ENCODE peak calls at places on chromosome 10, in six cellular contexts. O is BJ; X is left ventricle myocardium inferior; P is right lobe of liver; M is CD4-positive, CD25-positive, alpha-beta regulatory T cell; I is SJSA1. E is an unnamed sample.

GRCh38 chr10:129868470-129869035 is 95.5 kb downstream of the EBF3 start:
- DNase-seq in O (no peak), X (no peak), P (no peak), M (no peak), I (no peak), E (no peak)

GRCh38 chr10:121425623-121426022 is 172.6 kb downstream of the FGFR2 start:
- DNase-seq in O (no peak), X (no peak), P (no peak), M (no peak), I (no peak), E (no peak)

GRCh38 chr10:11345224-11346054 is 266.0 kb downstream of the USP6NL start:
- DNase-seq in O (no peak), X (no peak), P (no peak), M (peak), I (no peak), E (peak)

GRCh38 chr10:119807960-119808697 is 64.5 kb downstream of the MCMBP start:
- DNase-seq in O (peak), X (no peak), P (no peak), M (peak), I (peak), E (peak)

GRCh38 chr10:118209215-118209614 is 132.9 kb downstream of the FAM204A start:
- DNase-seq in O (no peak), X (no peak), P (no peak), M (no peak), I (no peak), E (no peak)

GRCh38 chr10:104318810-104319684 is 19.2 kb downstream of the ITPRIP start:
- DNase-seq in O (no peak), X (no peak), P (no peak), M (no peak), I (no peak), E (peak)

GRCh38 chr10:6204341-6205191 is 1.8 kb downstream of the PFKFB3 start:
- DNase-seq in O (no peak), X (peak), P (peak), M (peak), I (peak), E (peak)

GRCh38 chr10:22599048-22599561 is 115.3 kb downstream of the PIP4K2A start:
- DNase-seq in O (peak), X (no peak), P (no peak), M (peak), I (no peak), E (peak)

GRCh38 chr10:20233423-20233822 is 417.2 kb downstream of the PLXDC2 start:
- DNase-seq in O (no peak), X (no peak), P (no peak), M (no peak), I (no peak), E (no peak)

GRCh38 chr10:10489086-10489485 is 528.6 kb upstream of the CELF2 start:
- DNase-seq in O (no peak), X (no peak), P (no peak), M (no peak), I (no peak), E (no peak)

GRCh38 chr10:98417481-98417959 is 2.5 kb upstream of the PYROXD2 start:
- DNase-seq in O (no peak), X (no peak), P (no peak), M (no peak), I (peak), E (no peak)

GRCh38 chr10:970311-971149 is 17.7 kb upstream of the GTPBP4 start:
- DNase-seq in O (no peak), X (no peak), P (peak), M (no peak), I (peak), E (peak)

GRCh38 chr10:102967123-102967522 is 49.0 kb downstream of the CNNM2 start:
- DNase-seq in O (no peak), X (no peak), P (no peak), M (no peak), I (no peak), E (no peak)

GRCh38 chr10:129658673-129659072 is 191.6 kb downstream of the MGMT start:
- DNase-seq in O (no peak), X (no peak), P (no peak), M (no peak), I (no peak), E (no peak)

GRCh38 chr10:6177880-6178281 is 24.9 kb upstream of the PFKFB3 start:
- DNase-seq in O (no peak), X (peak), P (no peak), M (no peak), I (no peak), E (no peak)

GRCh38 chr10:32983333-32983909 is 25.4 kb upstream of the ITGB1 start:
- DNase-seq in O (peak), X (no peak), P (peak), M (no peak), I (peak), E (peak)

GRCh38 chr10:78664929-78665525 is 403.7 kb upstream of the ZMIZ1 start:
- DNase-seq in O (no peak), X (no peak), P (no peak), M (peak), I (no peak), E (peak)

GRCh38 chr10:78162867-78163266 is 129.2 kb downstream of the RPS24 start:
- DNase-seq in O (no peak), X (no peak), P (no peak), M (no peak), I (no peak), E (no peak)

GRCh38 chr10:117240105-117240729 is 697 bp upstream of the SLC18A2 start:
- DNase-seq in O (no peak), X (no peak), P (no peak), M (no peak), I (no peak), E (no peak)

GRCh38 chr10:43093423-43094090 is 16.7 kb downstream of the RET start:
- DNase-seq in O (no peak), X (no peak), P (no peak), M (no peak), I (no peak), E (no peak)

GRCh38 chr10:95832216-95833037 is 75.3 kb upstream of the CC2D2B start:
- DNase-seq in O (no peak), X (no peak), P (no peak), M (peak), I (no peak), E (no peak)

GRCh38 chr10:87095241-87095945 is 387 bp downstream of the SHLD2 start:
- DNase-seq in O (no peak), X (peak), P (peak), M (peak), I (peak), E (peak)

GRCh38 chr10:1301138-1301537 is 245.0 kb downstream of the WDR37 start:
- DNase-seq in O (no peak), X (no peak), P (no peak), M (no peak), I (no peak), E (no peak)

GRCh38 chr10:121803611-121804010 is 124.2 kb downstream of the ATE1 start:
- DNase-seq in O (no peak), X (no peak), P (no peak), M (no peak), I (no peak), E (no peak)

GRCh38 chr10:103571656-103571975 is 78.1 kb downstream of the NEURL1 start:
- DNase-seq in O (no peak), X (no peak), P (no peak), M (no peak), I (peak), E (no peak)

GRCh38 chr10:82813856-82814255 is 938.9 kb downstream of the NRG3 start:
- DNase-seq in O (no peak), X (no peak), P (no peak), M (no peak), I (no peak), E (peak)

GRCh38 chr10:89074120-89074519 is 83.5 kb downstream of the FAS start:
- DNase-seq in O (no peak), X (peak), P (no peak), M (no peak), I (no peak), E (no peak)

GRCh38 chr10:119206603-119207366 is 586 bp upstream of the GRK5 start:
- DNase-seq in O (no peak), X (peak), P (peak), M (peak), I (peak), E (peak)

GRCh38 chr10:24882047-24882698 is 70.2 kb downstream of the PRTFDC1 start:
- DNase-seq in O (no peak), X (no peak), P (no peak), M (peak), I (no peak), E (peak)

GRCh38 chr10:47184273-47184672 is 115.7 kb upstream of the GDF10 start:
- DNase-seq in O (no peak), X (no peak), P (no peak), M (no peak), I (no peak), E (no peak)

GRCh38 chr10:60400366-60400765 is 10.7 kb upstream of the ANK3 start:
- DNase-seq in O (no peak), X (no peak), P (no peak), M (no peak), I (no peak), E (no peak)

GRCh38 chr10:26556756-26557640 is 118.9 kb downstream of the APBB1IP start:
- DNase-seq in O (no peak), X (no peak), P (no peak), M (peak), I (no peak), E (peak)

GRCh38 chr10:103491729-103492364 is 1.7 kb upstream of the NEURL1 start:
- DNase-seq in O (peak), X (no peak), P (no peak), M (no peak), I (peak), E (peak)

E was measured in fibroblast of villous mesenchyme.